ENCODE peak calls at places on chromosomes 4 and X, in seven cellular contexts. I is A549, F is WTC11, S is HCT116, N is endothelial cell of umbilical vein, G is HepG2, P is SK-N-SH. R is an unnamed sample.

GRCh38 chrX:23311731-23312130 is 22.9 kb upstream of the PTCHD1 start:
- DNase-seq in F (no peak), N (no peak), P (no peak), I (no peak), G (no peak), S (no peak), R (no peak)

GRCh38 chr4:45331796-45332195 is 605.4 kb upstream of the GNPDA2 start:
- DNase-seq in N (no peak), I (no peak), S (no peak), F (peak; percentile 12), G (no peak), P (no peak), R (no peak)

GRCh38 chr4:48767055-48767454 is 13.0 kb downstream of the FRYL start:
- DNase-seq in S (no peak), G (no peak), F (no peak), I (no peak), N (no peak), P (no peak), R (no peak)

GRCh38 chr4:84503495-84504437 is 4.7 kb upstream of the NKX6-1 start:
- DNase-seq in N (peak; percentile 67), F (peak; percentile 33), G (peak; percentile 46), S (peak; percentile 62), P (peak; percentile 65), I (peak; percentile 56), R (peak; percentile 68)

GRCh38 chr4:75195111-75195510 is 262.2 kb downstream of the PARM1 start:
- DNase-seq in G (no peak), F (no peak), P (no peak), I (no peak), S (no peak), N (no peak), R (no peak)

GRCh38 chrX:77505227-77505626 is 58.0 kb downstream of the FGF16 start:
- DNase-seq in F (no peak), I (no peak), P (no peak), G (peak; percentile 3), N (peak; percentile 61), S (no peak), R (peak; percentile 69)

GRCh38 chr4:134001057-134001456 is 200.5 kb downstream of the PABPC4L start:
- DNase-seq in P (no peak), S (no peak), F (no peak), I (no peak), N (no peak), G (no peak), R (no peak)

GRCh38 chr4:13966241-13967195 is 339.0 kb upstream of the BOD1L1 start:
- DNase-seq in S (no peak), I (no peak), N (peak; percentile 69), G (no peak), F (peak; percentile 19), P (no peak), R (no peak)

GRCh38 chrX:37846141-37846540 is 1.2 kb downstream of the DYNLT3 start:
- DNase-seq in S (no peak), P (no peak), F (no peak), I (no peak), N (peak; percentile 5), G (no peak), R (peak; percentile 15)

GRCh38 chrX:22060451-22060940 is 28.4 kb downstream of the PHEX start:
- DNase-seq in I (no peak), G (no peak), N (peak; percentile 6), P (no peak), F (no peak), S (no peak), R (peak; percentile 35)

GRCh38 chr4:39754309-39754708 is 56.4 kb downstream of the UBE2K start:
- DNase-seq in G (no peak), P (no peak), S (no peak), N (no peak), I (no peak), F (no peak), R (no peak)

GRCh38 chrX:1205681-1206611 is 6.5 kb downstream of the CRLF2 start:
- DNase-seq in G (no peak), I (peak; percentile 65), F (no peak), N (peak; percentile 65), P (peak; percentile 8), S (peak; percentile 95), R (peak; percentile 56)

GRCh38 chr4:66266035-66266434 is 595.7 kb upstream of the EPHA5 start:
- DNase-seq in I (no peak), P (no peak), F (peak; percentile 47), S (no peak), G (no peak), N (no peak), R (no peak)

GRCh38 chrX:44058339-44058738 is 85.1 kb upstream of the NDP start:
- DNase-seq in N (no peak), I (no peak), P (no peak), S (no peak), F (no peak), G (no peak), R (no peak)

GRCh38 chr4:15498356-15498755 is 28.7 kb downstream of the CC2D2A start:
- DNase-seq in N (no peak), P (peak; percentile 48), F (no peak), S (no peak), G (no peak), I (no peak), R (no peak)

DNA sequence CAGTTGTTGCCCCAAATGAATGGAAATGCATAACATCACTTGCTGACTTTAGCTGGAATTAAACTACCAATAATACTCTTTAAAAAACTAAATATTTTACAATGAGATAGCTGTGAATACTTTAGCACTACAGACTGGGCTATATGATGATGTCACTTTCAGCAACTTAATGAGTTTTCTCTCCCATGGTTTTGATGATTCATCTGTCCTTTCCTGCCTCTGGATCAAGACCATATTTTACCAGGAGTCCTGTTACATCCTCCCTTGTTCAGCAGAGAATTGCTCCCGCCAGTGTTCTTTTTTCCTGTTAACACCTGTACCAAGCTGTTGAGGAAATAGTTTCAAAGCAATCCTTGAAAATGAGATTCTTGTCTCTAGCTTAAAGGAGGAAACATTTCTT is 543.0 kb downstream of the SPRY1 start:
- DNase-seq in P (no peak), G (no peak), I (no peak), N (peak; percentile 86), S (peak; percentile 13), F (no peak), R (no peak)
- TF ChIP-seq MAX in P (no peak), G (no peak), I (no peak), N (no peak), S (no peak), F (no peak), R (no peak)

GRCh38 chr4:105061136-105061696 is 85.5 kb upstream of the TET2 start:
- DNase-seq in S (peak; percentile 28), I (no peak), F (no peak), P (no peak), N (peak; percentile 83), G (peak; percentile 2), R (peak; percentile 91)

GRCh38 chr4:105058177-105058812 is 88.4 kb upstream of the TET2 start:
- DNase-seq in G (no peak), F (no peak), S (peak; percentile 12), P (no peak), I (no peak), N (no peak), R (peak; percentile 54)

GRCh38 chr4:105060628-105061027 is 86.0 kb upstream of the TET2 start:
- DNase-seq in P (no peak), G (no peak), I (no peak), F (no peak), S (no peak), N (no peak), R (peak; percentile 93)

GRCh38 chr4:105059337-105059736 is 87.3 kb upstream of the TET2 start:
- DNase-seq in S (no peak), I (no peak), P (no peak), G (no peak), N (no peak), F (no peak), R (peak; percentile 10)

GRCh38 chr4:105061720-105062119 is 85.0 kb upstream of the TET2 start:
- DNase-seq in I (no peak), S (no peak), F (no peak), G (no peak), P (no peak), N (no peak), R (peak; percentile 80)
- TF ChIP-seq MAX in I (no peak), S (no peak), F (no peak), G (no peak), P (no peak), N (no peak), R (no peak)

DNA sequence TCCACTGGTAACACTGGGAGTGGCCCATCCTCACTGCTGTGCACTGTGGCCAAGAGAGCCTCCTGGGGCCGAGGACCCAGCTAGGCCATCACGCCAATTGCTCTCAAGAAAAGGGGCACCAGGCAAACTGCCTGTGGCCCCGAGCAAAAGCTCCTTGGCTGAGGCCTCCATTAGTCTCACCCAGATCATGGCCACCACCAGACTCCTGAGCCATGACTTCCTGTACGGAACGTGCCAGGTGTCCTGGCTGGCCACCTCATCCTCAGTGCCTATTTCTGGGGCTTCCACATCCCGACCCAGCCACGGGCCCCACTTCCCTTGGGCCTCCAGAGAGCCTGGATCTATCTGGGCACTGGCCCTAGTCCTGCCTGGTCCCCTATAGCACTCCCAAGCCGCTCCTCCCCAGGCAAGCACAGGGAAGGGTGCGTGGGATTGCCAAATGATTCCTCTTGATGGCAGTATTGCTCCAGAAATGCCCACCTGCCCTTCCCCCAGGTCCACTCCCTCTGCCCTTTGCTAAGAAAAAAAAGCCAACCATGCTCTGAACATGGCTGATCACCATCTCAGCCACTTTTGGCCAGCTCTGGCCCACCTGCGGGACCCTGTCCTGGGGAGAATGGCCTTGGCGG is 212.6 kb upstream of the AGTR2 start:
- DNase-seq in I (no peak), G (peak; percentile 21), N (no peak), F (peak; percentile 36), S (no peak), P (peak; percentile 41), R (peak; percentile 25)
- TF ChIP-seq MAX in I (no peak), G (no peak), N (no peak), F (no peak), S (no peak), P (no peak), R (peak; percentile 16)

GRCh38 chr4:184007891-184008290 is 102.8 kb downstream of the STOX2 start:
- DNase-seq in N (no peak), P (no peak), S (no peak), F (no peak), I (no peak), G (no peak), R (no peak)
- TF ChIP-seq MAX in N (no peak), P (no peak), S (no peak), F (no peak), I (no peak), G (no peak), R (no peak)

R was measured in NB4.